ENCODE peak calls at places on chromosomes 6 and 20, in seven cellular contexts. H is upper lobe of right lung, C is brain microvascular endothelial cell, J is lower lobe of right lung, W is GM23248, G is substantia nigra, S is lung. V is an unnamed sample.

GRCh38 chr6:96899019-96899418 is 1.3 kb upstream of the NDUFAF4 start:
- DNase-seq in H (no peak), C (peak; percentile 44), J (no peak), W (peak; percentile 78), G (no peak), S (no peak), V (no peak)

GRCh38 chr6:39493174-39493573 is 170.7 kb upstream of the KCNK16 start:
- DNase-seq in H (no peak), C (no peak), J (no peak), W (peak; percentile 12), G (no peak), S (no peak), V (no peak)

GRCh38 chr20:2671977-2672376 is 8.0 kb upstream of the IDH3B start:
- DNase-seq in H (no peak), C (no peak), J (no peak), W (no peak), G (no peak), S (no peak), V (no peak)

GRCh38 chr20:12077835-12078374 is 160.2 kb downstream of the BTBD3 start:
- DNase-seq in H (no peak), C (no peak), J (no peak), W (no peak), G (no peak), S (no peak), V (no peak)

GRCh38 chr20:59821788-59822187 is 111.6 kb downstream of the SYCP2 start:
- DNase-seq in H (no peak), C (no peak), J (no peak), W (no peak), G (no peak), S (no peak), V (no peak)

GRCh38 chr6:142047934-142048592 is 84.7 kb upstream of the GJE1 start:
- DNase-seq in H (no peak), C (no peak), J (no peak), W (no peak), G (no peak), S (no peak), V (no peak)

GRCh38 chr20:36852187-36852586 is 23.8 kb upstream of the TLDC2 start:
- DNase-seq in H (no peak), C (no peak), J (no peak), W (peak; percentile 37), G (peak; percentile 41), S (no peak), V (no peak)

GRCh38 chr20:17617212-17617867 is 47.5 kb downstream of the DSTN start:
- DNase-seq in H (peak; percentile 76), C (no peak), J (peak; percentile 71), W (peak; percentile 55), G (peak; percentile 22), S (peak; percentile 71), V (peak; percentile 27)

GRCh38 chr6:52534363-52534762 is 42.5 kb downstream of the TRAM2 start:
- DNase-seq in H (no peak), C (no peak), J (no peak), W (no peak), G (no peak), S (no peak), V (no peak)

GRCh38 chr6:39339557-39340555 is 17.4 kb upstream of the KCNK16 start:
- DNase-seq in H (peak; percentile 78), C (no peak), J (peak; percentile 67), W (no peak), G (no peak), S (peak; percentile 58), V (no peak)

GRCh38 chr20:23782366-23782983 is 31.7 kb upstream of the CST1 start:
- DNase-seq in H (no peak), C (peak; percentile 39), J (no peak), W (peak; percentile 49), G (no peak), S (no peak), V (no peak)

GRCh38 chr6:125314019-125314581 is 12.3 kb upstream of the HDDC2 start:
- DNase-seq in H (no peak), C (peak; percentile 67), J (no peak), W (peak; percentile 82), G (peak; percentile 46), S (peak; percentile 45), V (no peak)

GRCh38 chr6:37946021-37946420 is 126.5 kb downstream of the ZFAND3 start:
- DNase-seq in H (no peak), C (no peak), J (no peak), W (no peak), G (no peak), S (no peak), V (no peak)

GRCh38 chr6:90216081-90216977 is 80.3 kb downstream of the BACH2 start:
- DNase-seq in H (no peak), C (no peak), J (peak; percentile 57), W (peak; percentile 18), G (no peak), S (no peak), V (peak; percentile 64)

GRCh38 chr20:61883867-61884393 is 181.8 kb downstream of the TAF4 start:
- DNase-seq in H (no peak), C (no peak), J (no peak), W (no peak), G (no peak), S (no peak), V (no peak)

GRCh38 chr6:89956182-89956581 is 61.9 kb downstream of the GJA10 start:
- DNase-seq in H (no peak), C (no peak), J (no peak), W (no peak), G (no peak), S (no peak), V (no peak)

GRCh38 chr20:36833275-36834020 is 42.5 kb upstream of the TLDC2 start:
- DNase-seq in H (no peak), C (no peak), J (no peak), W (peak; percentile 53), G (no peak), S (no peak), V (no peak)

GRCh38 chr6:80209434-80209833 is 103.0 kb downstream of the BCKDHB start:
- DNase-seq in H (no peak), C (no peak), J (no peak), W (no peak), G (no peak), S (no peak), V (no peak)

GRCh38 chr6:56962451-56962850 is 7.5 kb downstream of the BEND6 start:
- DNase-seq in H (no peak), C (no peak), J (no peak), W (peak; percentile 64), G (no peak), S (no peak), V (no peak)

GRCh38 chr6:31815025-31815838 is at the start of the genes HSPA1A and HSPA1L:
- DNase-seq in H (peak; percentile 94), C (peak; percentile 97), J (peak; percentile 93), W (peak; percentile 96), G (peak; percentile 94), S (peak; percentile 94), V (peak; percentile 60)

GRCh38 chr20:3759316-3759715 is 8.2 kb downstream of the ADISSP start:
- DNase-seq in H (no peak), C (no peak), J (no peak), W (no peak), G (no peak), S (no peak), V (no peak)
- H3K27ac ChIP-seq in H (no peak overlapping the region), C (no peak overlapping the region), J (no peak overlapping the region), W (no peak overlapping the region), G (no peak overlapping the region), S (no peak overlapping the region), V (no peak overlapping the region)

GRCh38 chr6:6649824-6650349 is 61.4 kb downstream of the LY86 start:
- DNase-seq in H (no peak), C (no peak), J (no peak), W (no peak), G (no peak), S (no peak), V (no peak)

GRCh38 chr6:6646859-6647258 is 58.3 kb downstream of the LY86 start:
- DNase-seq in H (no peak), C (no peak), J (no peak), W (no peak), G (no peak), S (no peak), V (no peak)

GRCh38 chr6:6648659-6649343 is 60.3 kb downstream of the LY86 start:
- DNase-seq in H (no peak), C (no peak), J (no peak), W (no peak), G (no peak), S (no peak), V (no peak)

GRCh38 chr6:6654599-6655575 is 66.4 kb downstream of the LY86 start:
- DNase-seq in H (no peak), C (peak; percentile 7), J (no peak), W (peak; percentile 49), G (no peak), S (no peak), V (no peak)

GRCh38 chr6:6650839-6651238 is 62.3 kb downstream of the LY86 start:
- DNase-seq in H (no peak), C (no peak), J (no peak), W (no peak), G (no peak), S (no peak), V (no peak)
- H3K27ac ChIP-seq in H (no peak overlapping the region), C (no peak overlapping the region), J (no peak overlapping the region), W (no peak overlapping the region), G (no peak overlapping the region), S (no peak overlapping the region), V (no peak overlapping the region)

DNA sequence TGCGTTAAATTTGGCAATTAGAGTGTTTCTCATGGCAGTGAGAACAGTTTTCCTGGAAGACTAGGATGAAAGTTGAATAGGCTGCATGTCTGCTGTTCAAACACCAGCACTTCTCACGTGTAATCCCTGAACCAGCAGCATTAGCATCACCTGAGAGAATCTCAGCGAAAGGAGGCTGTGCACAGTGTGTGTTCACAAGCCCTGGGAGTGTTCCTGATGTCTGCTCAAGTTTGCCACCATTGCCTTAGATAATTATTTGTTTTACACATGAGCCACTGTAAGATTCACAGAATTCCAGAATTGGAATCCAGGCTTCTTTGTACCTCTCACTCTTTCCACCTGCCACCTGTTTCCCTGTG is 117.3 kb downstream of the JARID2 start:
- DNase-seq in H (no peak), C (no peak), J (no peak), W (no peak), G (no peak), S (no peak), V (no peak)
- H3K27ac ChIP-seq in H (no peak overlapping the region), C (no peak overlapping the region), J (no peak overlapping the region), W (no peak overlapping the region), G (no peak overlapping the region), S (no peak overlapping the region), V (no peak overlapping the region)

DNA sequence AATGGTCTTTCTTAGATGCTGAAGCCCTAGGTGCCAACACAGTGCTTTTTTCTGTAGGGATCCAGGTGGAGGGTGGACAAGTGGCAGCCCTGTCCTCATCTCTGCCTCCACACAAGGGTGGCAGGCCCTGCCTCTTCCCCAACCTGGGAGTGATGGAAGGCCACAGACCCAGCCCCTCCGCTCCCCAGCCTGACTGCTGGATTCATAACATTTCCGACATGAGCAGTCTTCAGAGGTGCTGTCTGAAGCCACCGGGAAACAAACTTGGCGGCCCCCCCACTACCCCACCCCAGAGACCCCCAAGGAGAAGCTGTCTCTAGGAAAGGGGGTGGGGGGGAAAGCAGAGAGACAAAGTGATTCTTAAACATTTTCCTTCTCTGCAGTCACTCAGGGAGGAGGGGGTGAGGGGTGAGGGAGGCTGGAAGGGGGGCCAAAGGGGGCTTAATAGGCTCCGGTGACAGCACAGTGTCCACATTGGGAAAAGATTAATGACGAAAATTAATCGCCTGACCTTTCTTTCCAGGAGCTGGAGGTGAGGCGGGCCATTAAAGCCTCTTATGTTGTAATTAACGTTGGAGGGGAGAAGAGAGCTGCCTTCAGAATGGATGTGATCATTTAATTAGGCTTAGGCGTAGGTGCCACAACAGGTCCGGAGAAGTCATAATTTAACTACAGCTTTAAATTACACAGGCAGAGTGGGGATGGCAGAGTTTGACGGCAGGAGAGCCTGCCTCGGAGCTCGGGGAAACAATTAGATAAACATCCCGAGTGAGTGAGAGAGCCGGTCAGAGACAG is 76.8 kb upstream of the FOXP4 start:
- DNase-seq in H (peak; percentile 31), C (no peak), J (no peak), W (no peak), G (no peak), S (no peak), V (no peak)
- H3K27ac ChIP-seq in H (no peak overlapping the region), C (no peak overlapping the region), J (no peak overlapping the region), W (no peak overlapping the region), G (no peak overlapping the region), S (no peak overlapping the region), V (no peak overlapping the region)

V was measured in CD4-positive, alpha-beta T cell.